ENCODE peak calls at places on chromosomes 11 and 22, in four cellular contexts. One of them, this sample, is unnamed.

GRCh38 chr11:73980001-73980960 is 2.4 kb downstream of the UCP2 start:
- DNase-seq in A549: no peak
- DNase-seq in Panc1: no peak
- DNase-seq in CD8-positive, alpha-beta T cell: peak
- DNase-seq in this sample: no peak

GRCh38 chr11:30595929-30596328 is 9.8 kb upstream of the MPPED2 start:
- DNase-seq in CD8-positive, alpha-beta T cell: no peak
- DNase-seq in A549: no peak
- DNase-seq in Panc1: no peak
- DNase-seq in this sample: no peak

GRCh38 chr11:83599066-83599465 is 312.9 kb upstream of the CCDC90B start:
- DNase-seq in Panc1: no peak
- DNase-seq in CD8-positive, alpha-beta T cell: no peak
- DNase-seq in A549: no peak
- DNase-seq in this sample: peak

GRCh38 chr11:102559839-102560238 is 29.3 kb upstream of the MMP7 start:
- DNase-seq in A549: no peak
- DNase-seq in CD8-positive, alpha-beta T cell: no peak
- DNase-seq in Panc1: no peak
- DNase-seq in this sample: no peak

GRCh38 chr22:17931400-17931825 is 92.9 kb downstream of the MICAL3 start:
- DNase-seq in CD8-positive, alpha-beta T cell: no peak
- DNase-seq in A549: no peak
- DNase-seq in Panc1: no peak
- DNase-seq in this sample: no peak

GRCh38 chr22:43428005-43428485 is 16.2 kb downstream of the MPPED1 start:
- DNase-seq in CD8-positive, alpha-beta T cell: no peak
- DNase-seq in Panc1: no peak
- DNase-seq in A549: no peak
- DNase-seq in this sample: no peak

GRCh38 chr11:8060801-8061554 is 20.0 kb upstream of the TUB start:
- DNase-seq in Panc1: no peak
- DNase-seq in CD8-positive, alpha-beta T cell: peak
- DNase-seq in A549: no peak
- DNase-seq in this sample: no peak

GRCh38 chr11:111731839-111732238 is 34.4 kb downstream of the PPP2R1B start:
- DNase-seq in CD8-positive, alpha-beta T cell: no peak
- DNase-seq in Panc1: no peak
- DNase-seq in A549: no peak
- DNase-seq in this sample: no peak

GRCh38 chr11:72224587-72225410 is at the start of gene INPPL1:
- DNase-seq in Panc1: no peak
- DNase-seq in CD8-positive, alpha-beta T cell: peak
- DNase-seq in A549: no peak
- DNase-seq in this sample: no peak

GRCh38 chr22:45477366-45478107 is 25.1 kb upstream of the FBLN1 start:
- DNase-seq in Panc1: no peak
- DNase-seq in A549: no peak
- DNase-seq in CD8-positive, alpha-beta T cell: no peak
- DNase-seq in this sample: no peak

GRCh38 chr11:17498058-17498457 is 21.4 kb upstream of the ABCC8 start:
- DNase-seq in A549: no peak
- DNase-seq in CD8-positive, alpha-beta T cell: no peak
- DNase-seq in Panc1: no peak
- DNase-seq in this sample: no peak

GRCh38 chr22:48662476-48663150 is 1165.1 kb downstream of the BRD1 start:
- DNase-seq in Panc1: no peak
- DNase-seq in CD8-positive, alpha-beta T cell: no peak
- DNase-seq in A549: no peak
- DNase-seq in this sample: no peak

GRCh38 chr11:74011360-74012071 is 2.6 kb upstream of the UCP3 start:
- DNase-seq in A549: no peak
- DNase-seq in Panc1: no peak
- DNase-seq in CD8-positive, alpha-beta T cell: peak
- DNase-seq in this sample: no peak

GRCh38 chr22:44972363-44973083 is 37.3 kb downstream of the PHF21B start:
- DNase-seq in A549: no peak
- DNase-seq in Panc1: no peak
- DNase-seq in CD8-positive, alpha-beta T cell: no peak
- DNase-seq in this sample: no peak

GRCh38 chr11:11400635-11401232 is 47.7 kb upstream of the CSNK2A3 start:
- DNase-seq in Panc1: no peak
- DNase-seq in A549: no peak
- DNase-seq in CD8-positive, alpha-beta T cell: no peak
- DNase-seq in this sample: no peak

GRCh38 chr11:15826826-15827225 is 529.5 kb downstream of the SOX6 start:
- DNase-seq in A549: peak
- DNase-seq in Panc1: no peak
- DNase-seq in CD8-positive, alpha-beta T cell: no peak
- DNase-seq in this sample: no peak

GRCh38 chr11:1869427-1870325 is 16.8 kb downstream of the LSP1 start:
- DNase-seq in A549: peak
- DNase-seq in Panc1: no peak
- DNase-seq in CD8-positive, alpha-beta T cell: no peak
- DNase-seq in this sample: no peak

GRCh38 chr11:8277691-8278090 is 14.0 kb upstream of the LMO1 start:
- DNase-seq in A549: no peak
- DNase-seq in Panc1: no peak
- DNase-seq in CD8-positive, alpha-beta T cell: no peak
- DNase-seq in this sample: no peak

GRCh38 chr22:45268958-45269844 is 15.5 kb upstream of the UPK3A start:
- DNase-seq in Panc1: no peak
- DNase-seq in A549: peak
- DNase-seq in CD8-positive, alpha-beta T cell: peak
- DNase-seq in this sample: no peak

GRCh38 chr11:125165664-125166346 is 1.3 kb downstream of the PKNOX2 start:
- DNase-seq in Panc1: no peak
- DNase-seq in A549: peak
- DNase-seq in CD8-positive, alpha-beta T cell: no peak
- DNase-seq in this sample: no peak

GRCh38 chr22:43483266-43483665 is 71.5 kb downstream of the MPPED1 start:
- DNase-seq in Panc1: no peak
- DNase-seq in CD8-positive, alpha-beta T cell: no peak
- DNase-seq in A549: no peak
- DNase-seq in this sample: no peak

GRCh38 chr11:25769287-25769686 is 562.6 kb upstream of the ANO3 start:
- DNase-seq in A549: no peak
- DNase-seq in Panc1: no peak
- DNase-seq in CD8-positive, alpha-beta T cell: no peak
- DNase-seq in this sample: peak

GRCh38 chr11:88814076-88814475 is 251.7 kb downstream of the GRM5 start:
- DNase-seq in A549: no peak
- DNase-seq in Panc1: no peak
- DNase-seq in CD8-positive, alpha-beta T cell: no peak
- DNase-seq in this sample: no peak

GRCh38 chr11:102914238-102915043 is 39.7 kb upstream of the MMP12 start:
- DNase-seq in Panc1: peak
- DNase-seq in CD8-positive, alpha-beta T cell: no peak
- DNase-seq in A549: peak
- DNase-seq in this sample: no peak

GRCh38 chr11:30990625-30991348 is 378.8 kb downstream of the DCDC1 start:
- DNase-seq in Panc1: no peak
- DNase-seq in CD8-positive, alpha-beta T cell: no peak
- DNase-seq in A549: peak
- DNase-seq in this sample: no peak

GRCh38 chr11:28049338-28050216 is 58.4 kb downstream of the KIF18A start:
- DNase-seq in CD8-positive, alpha-beta T cell: no peak
- DNase-seq in Panc1: peak
- DNase-seq in A549: peak
- DNase-seq in this sample: no peak

GRCh38 chr11:64502634-64503033 is 88.4 kb upstream of the SLC22A12 start:
- DNase-seq in A549: no peak
- DNase-seq in CD8-positive, alpha-beta T cell: no peak
- DNase-seq in Panc1: no peak
- DNase-seq in this sample: no peak

DNA sequence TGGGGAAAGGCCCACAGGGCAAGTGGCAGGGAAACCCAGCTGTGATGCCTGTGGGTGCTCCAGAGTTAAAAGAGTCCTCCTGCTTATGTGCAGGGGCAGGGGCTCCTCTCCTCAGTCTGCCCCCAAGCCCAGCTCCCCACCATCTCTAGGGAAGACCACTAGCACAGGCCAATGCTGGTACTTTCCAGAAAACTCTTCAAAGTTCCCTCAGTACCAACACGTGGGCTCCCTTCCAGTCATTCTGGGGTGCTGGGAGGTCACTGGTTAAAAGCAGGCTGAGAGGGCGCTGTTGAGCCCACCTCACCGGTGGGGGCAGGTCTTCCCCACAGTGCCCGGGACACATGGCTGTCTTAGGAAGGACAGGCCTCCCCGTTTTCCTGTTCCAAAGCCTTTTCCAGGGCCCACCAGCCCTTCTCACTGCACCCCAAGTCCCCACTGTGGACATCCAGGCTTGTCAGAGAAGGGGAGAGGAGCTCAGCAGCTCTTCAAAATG is 154.6 kb downstream of the TRIM29 start:
- DNase-seq in CD8-positive, alpha-beta T cell: no peak
- DNase-seq in A549: no peak
- DNase-seq in Panc1: no peak
- DNase-seq in this sample: no peak
- TF ChIP-seq CTCF in CD8-positive, alpha-beta T cell: no peak
- TF ChIP-seq CTCF in A549: no peak
- TF ChIP-seq CTCF in Panc1: no peak
- TF ChIP-seq CTCF in this sample: no peak

GRCh38 chr22:39661501-39661841 is 90.9 kb downstream of the CACNA1I start:
- DNase-seq in A549: no peak
- DNase-seq in CD8-positive, alpha-beta T cell: no peak
- DNase-seq in Panc1: no peak
- DNase-seq in this sample: no peak
- H3K4me3 ChIP-seq in A549: no peak
- H3K4me3 ChIP-seq in CD8-positive, alpha-beta T cell: peak
- H3K4me3 ChIP-seq in Panc1: no peak
- H3K4me3 ChIP-seq in this sample: no peak

DNA sequence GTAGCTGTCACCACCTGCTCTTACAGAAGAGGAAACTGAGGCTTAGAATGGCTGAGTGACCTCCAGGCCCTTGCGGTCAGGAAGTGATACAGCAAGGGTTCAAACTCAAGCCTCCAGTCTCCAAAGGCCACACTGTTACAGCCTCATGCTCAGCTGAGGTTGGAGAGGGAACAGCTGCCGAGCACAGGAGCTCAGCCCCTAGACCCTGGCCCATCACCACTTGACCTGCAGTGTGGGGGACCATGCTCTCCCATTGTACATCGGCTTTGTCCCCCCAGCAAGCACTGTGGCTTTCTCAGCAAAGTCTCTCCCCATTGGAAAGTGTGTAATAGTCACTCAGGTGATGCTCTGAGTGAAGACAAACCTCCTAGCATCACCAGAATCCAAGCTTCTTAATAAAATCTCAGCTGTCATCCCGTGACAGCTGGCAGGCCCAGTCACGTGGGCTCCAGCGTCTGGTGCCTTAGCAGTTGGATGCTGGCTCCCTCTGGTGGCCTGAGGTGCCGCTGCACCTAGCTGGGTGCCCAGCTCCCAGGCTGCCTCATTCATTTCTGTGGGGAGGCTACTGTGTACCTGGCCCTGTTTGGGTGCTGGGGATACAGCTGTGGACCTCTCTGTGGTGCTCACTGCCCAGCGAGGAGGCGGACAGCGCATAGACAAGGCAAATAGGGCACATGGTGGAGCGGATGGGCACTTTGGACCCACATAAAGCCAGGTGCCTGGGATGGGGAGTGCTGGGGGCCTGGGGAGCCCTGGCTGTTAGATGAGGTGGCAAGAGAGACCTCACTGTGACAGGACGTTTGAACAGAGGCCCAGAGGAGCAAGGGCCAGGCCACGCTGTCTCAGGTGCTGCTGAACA is 19.1 kb upstream of the MYRF start:
- DNase-seq in A549: peak
- DNase-seq in Panc1: peak
- DNase-seq in CD8-positive, alpha-beta T cell: peak
- DNase-seq in this sample: no peak
- TF ChIP-seq CTCF in A549: peak
- TF ChIP-seq CTCF in Panc1: peak
- TF ChIP-seq CTCF in CD8-positive, alpha-beta T cell: peak
- TF ChIP-seq CTCF in this sample: peak

GRCh38 chr11:109059402-109059801 is 362.6 kb upstream of the C11orf87 start:
- DNase-seq in CD8-positive, alpha-beta T cell: no peak
- DNase-seq in A549: no peak
- DNase-seq in Panc1: no peak
- DNase-seq in this sample: no peak
- H3K4me3 ChIP-seq in CD8-positive, alpha-beta T cell: no peak
- H3K4me3 ChIP-seq in A549: no peak
- H3K4me3 ChIP-seq in Panc1: no peak
- H3K4me3 ChIP-seq in this sample: no peak

GRCh38 chr11:65532388-65533064 is 7.6 kb downstream of the SCYL1 start:
- DNase-seq in Panc1: no peak
- DNase-seq in CD8-positive, alpha-beta T cell: no peak
- DNase-seq in A549: no peak
- DNase-seq in this sample: no peak

GRCh38 chr11:65528819-65529350 is 4.0 kb downstream of the SCYL1 start:
- DNase-seq in Panc1: no peak
- DNase-seq in A549: no peak
- DNase-seq in CD8-positive, alpha-beta T cell: no peak
- DNase-seq in this sample: no peak

GRCh38 chr11:65526744-65527143 is 1.9 kb downstream of the SCYL1 start:
- DNase-seq in A549: no peak
- DNase-seq in Panc1: no peak
- DNase-seq in CD8-positive, alpha-beta T cell: no peak
- DNase-seq in this sample: no peak

GRCh38 chr11:65529475-65530156 is 4.7 kb downstream of the SCYL1 start:
- DNase-seq in CD8-positive, alpha-beta T cell: no peak
- DNase-seq in A549: no peak
- DNase-seq in Panc1: no peak
- DNase-seq in this sample: no peak

DNA sequence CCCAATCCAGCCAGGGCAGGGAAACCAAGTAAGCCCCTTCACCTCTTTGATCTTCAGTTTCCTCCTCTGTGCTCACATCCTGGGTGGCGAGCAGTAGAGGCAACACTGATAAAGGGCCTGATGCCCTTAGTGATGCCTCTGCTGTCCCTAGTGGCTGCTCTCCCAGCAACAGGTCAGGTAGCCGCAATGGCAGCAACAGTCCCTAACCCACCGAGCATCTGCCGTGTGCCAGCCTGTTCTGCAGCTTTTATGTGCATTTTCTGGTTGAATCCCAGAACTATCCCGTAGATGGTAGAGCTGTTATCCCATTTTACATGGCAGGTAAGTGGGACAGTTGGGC is 5.2 kb downstream of the SCYL1 start:
- DNase-seq in A549: no peak
- DNase-seq in Panc1: no peak
- DNase-seq in CD8-positive, alpha-beta T cell: no peak
- DNase-seq in this sample: no peak
- TF ChIP-seq CTCF in A549: no peak
- TF ChIP-seq CTCF in Panc1: no peak
- TF ChIP-seq CTCF in CD8-positive, alpha-beta T cell: peak
- TF ChIP-seq CTCF in this sample: peak

GRCh38 chr11:67303989-67304411 is 670 bp downstream of the SSH3 start:
- DNase-seq in CD8-positive, alpha-beta T cell: peak
- DNase-seq in A549: no peak
- DNase-seq in Panc1: no peak
- DNase-seq in this sample: no peak
- H3K4me3 ChIP-seq in CD8-positive, alpha-beta T cell: peak
- H3K4me3 ChIP-seq in A549: peak
- H3K4me3 ChIP-seq in Panc1: peak
- H3K4me3 ChIP-seq in this sample: peak

This sample was measured in epithelial cell of proximal tubule.